ENCODE peak calls at places on chromosomes 11 and 22, in nine cellular contexts. Q is upper lobe of right lung, B is psoas muscle, V is dorsolateral prefrontal cortex, L is fibroblast of lung, M is prostate gland, O is heart left ventricle, F is lower lobe of right lung, D is Panc1. Z is an unnamed sample.
A peak's percentile ranks its signal among the peaks of the same experiment; 100 is the strongest.

GRCh38 chr11:28168718-28169117 is 60.5 kb downstream of the METTL15 start:
- DNase-seq in Q (no peak), B (no peak), V (no peak), L (no peak), M (no peak), O (no peak), F (no peak), D (no peak), Z (no peak)

GRCh38 chr11:92596596-92597317 is 372.1 kb downstream of the FAT3 start:
- DNase-seq in Q (no peak), B (no peak), V (no peak), L (peak; percentile 63), M (no peak), O (no peak), F (no peak), D (no peak), Z (no peak)

GRCh38 chr11:12232819-12233601 is 122.6 kb downstream of the MICAL2 start:
- DNase-seq in Q (no peak), B (no peak), V (no peak), L (peak; percentile 99), M (no peak), O (no peak), F (no peak), D (no peak), Z (peak; percentile 63)

GRCh38 chr11:11382858-11383532 is 29.9 kb upstream of the CSNK2A3 start:
- DNase-seq in Q (no peak), B (no peak), V (no peak), L (no peak), M (no peak), O (no peak), F (no peak), D (no peak), Z (no peak)

GRCh38 chr11:12692238-12693074 is 18.2 kb downstream of the TEAD1 start:
- DNase-seq in Q (peak; percentile 82), B (peak; percentile 79), V (no peak), L (peak; percentile 95), M (peak; percentile 87), O (peak; percentile 92), F (peak; percentile 77), D (peak; percentile 30), Z (peak; percentile 83)

GRCh38 chr11:10349806-10350205 is 44.9 kb downstream of the ADM start:
- DNase-seq in Q (no peak), B (no peak), V (no peak), L (no peak), M (no peak), O (no peak), F (no peak), D (no peak), Z (no peak)

GRCh38 chr11:58127350-58127749 is 2.0 kb upstream of the OR9I1 start:
- DNase-seq in Q (no peak), B (no peak), V (no peak), L (peak; percentile 1), M (no peak), O (no peak), F (no peak), D (no peak), Z (no peak)

GRCh38 chr11:78049348-78049747 is 14.3 kb upstream of the THRSP start:
- DNase-seq in Q (no peak), B (no peak), V (no peak), L (no peak), M (no peak), O (no peak), F (no peak), D (no peak), Z (no peak)

GRCh38 chr22:39308614-39309363 is 10.6 kb downstream of the RPL3 start:
- DNase-seq in Q (no peak), B (peak; percentile 83), V (no peak), L (peak; percentile 90), M (no peak), O (no peak), F (peak; percentile 69), D (no peak), Z (peak; percentile 83)

GRCh38 chr11:119991669-119992068 is 146.2 kb downstream of the TRIM29 start:
- DNase-seq in Q (peak; percentile 51), B (no peak), V (no peak), L (no peak), M (no peak), O (no peak), F (no peak), D (no peak), Z (no peak)

GRCh38 chr11:78460468-78460867 is 42.8 kb upstream of the GAB2 start:
- DNase-seq in Q (no peak), B (no peak), V (no peak), L (peak; percentile 45), M (no peak), O (no peak), F (no peak), D (no peak), Z (no peak)

GRCh38 chr22:25545117-25545516 is 19.4 kb upstream of the GRK3 start:
- DNase-seq in Q (no peak), B (no peak), V (no peak), L (no peak), M (no peak), O (no peak), F (no peak), D (no peak), Z (no peak)

GRCh38 chr11:61968758-61969390 is 1.4 kb upstream of the FTH1 start:
- DNase-seq in Q (peak; percentile 45), B (no peak), V (peak; percentile 11), L (no peak), M (no peak), O (no peak), F (no peak), D (no peak), Z (no peak)

GRCh38 chr11:129973068-129973467 is 29.6 kb downstream of the PRDM10 start:
- DNase-seq in Q (no peak), B (no peak), V (no peak), L (no peak), M (no peak), O (no peak), F (no peak), D (no peak), Z (no peak)

GRCh38 chr11:78228467-78228866 is 39.7 kb downstream of the USP35 start:
- DNase-seq in Q (no peak), B (no peak), V (no peak), L (peak; percentile 41), M (no peak), O (no peak), F (no peak), D (peak; percentile 48), Z (peak; percentile 15)

GRCh38 chr11:57680552-57680874 is 12.6 kb downstream of the ZDHHC5 start:
- DNase-seq in Q (no peak), B (no peak), V (no peak), L (peak; percentile 39), M (no peak), O (no peak), F (no peak), D (no peak), Z (no peak)

DNA sequence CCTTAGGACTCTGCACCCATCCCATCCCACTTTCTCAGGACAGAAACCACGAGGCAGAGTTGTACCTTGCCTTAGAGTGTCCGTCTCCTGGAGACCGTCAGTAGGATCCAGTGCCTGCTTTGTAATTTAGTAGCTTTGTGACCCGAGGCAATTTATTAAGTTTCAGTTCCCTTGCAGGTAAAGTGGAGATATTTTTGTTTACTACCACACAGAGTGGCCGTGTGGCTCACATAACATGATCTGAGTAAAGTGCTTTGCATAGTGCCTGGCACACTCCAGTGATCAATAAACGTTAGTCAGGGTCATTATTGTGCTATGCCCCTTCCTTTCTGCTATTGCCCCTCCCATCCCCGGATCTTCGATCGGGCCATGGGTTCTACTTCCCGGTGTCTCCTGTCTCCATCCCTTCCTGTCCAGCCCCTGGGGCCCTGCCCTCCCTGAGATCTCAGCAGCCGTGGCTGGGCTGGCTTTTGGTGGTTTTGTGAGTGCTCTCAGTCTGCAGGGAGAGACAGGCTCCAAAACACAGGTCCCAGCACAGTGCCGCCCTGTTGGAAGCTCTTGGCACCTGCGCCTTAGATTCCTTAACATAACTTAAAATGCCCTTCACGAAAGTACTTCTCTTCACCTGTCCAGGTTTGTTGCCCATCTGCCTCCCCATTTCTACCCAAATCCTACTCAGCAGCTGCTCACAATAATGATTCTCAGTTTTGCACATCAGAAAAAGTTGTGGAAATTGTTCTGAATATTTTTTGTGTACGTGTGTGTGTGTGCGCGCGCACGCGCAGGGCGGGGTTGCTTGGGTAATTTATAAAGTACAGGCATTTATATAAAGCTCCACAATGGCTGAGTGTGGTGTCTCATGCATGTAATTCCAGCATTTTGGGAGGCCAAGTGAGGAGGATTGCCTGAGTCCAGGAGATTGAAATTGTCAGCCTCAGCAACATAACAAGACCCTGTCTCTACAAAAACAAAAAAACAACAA is 753.7 kb downstream of the NTM start:
- DNase-seq in Q (no peak), B (no peak), V (no peak), L (no peak), M (no peak), O (no peak), F (no peak), D (no peak), Z (no peak)
- TF ChIP-seq CTCF in Q (no peak), B (no peak), V (no peak), L (no peak), M (no peak), O (no peak), F (no peak), D (no peak), Z (no peak)

DNA sequence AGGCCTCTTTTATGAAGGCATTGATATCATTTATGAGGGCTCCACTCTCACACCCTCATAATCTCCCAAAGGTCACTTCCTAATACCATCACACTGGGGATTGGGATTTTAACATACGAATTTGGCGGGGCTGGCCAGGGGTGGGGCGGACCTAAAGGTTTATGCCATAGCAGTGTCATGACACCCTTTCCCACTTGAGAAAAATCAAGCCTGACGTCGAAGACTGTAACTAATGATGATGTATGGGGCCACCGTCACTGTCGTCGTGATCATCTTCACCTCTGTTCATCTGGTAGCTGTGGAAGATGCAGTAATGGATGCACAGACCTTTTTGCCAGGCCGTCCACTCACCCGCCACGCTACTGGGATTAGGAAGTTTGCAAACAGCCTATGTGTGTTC is 912.1 kb downstream of the TBC1D22A start:
- DNase-seq in Q (no peak), B (no peak), V (no peak), L (no peak), M (no peak), O (no peak), F (no peak), D (no peak), Z (no peak)
- H3K4me3 ChIP-seq in Q (no peak overlapping the region), B (no peak overlapping the region), V (no peak overlapping the region), L (no peak overlapping the region), M (no peak overlapping the region), O (no peak overlapping the region), F (no peak overlapping the region), D (no peak overlapping the region), Z (no peak overlapping the region)

DNA sequence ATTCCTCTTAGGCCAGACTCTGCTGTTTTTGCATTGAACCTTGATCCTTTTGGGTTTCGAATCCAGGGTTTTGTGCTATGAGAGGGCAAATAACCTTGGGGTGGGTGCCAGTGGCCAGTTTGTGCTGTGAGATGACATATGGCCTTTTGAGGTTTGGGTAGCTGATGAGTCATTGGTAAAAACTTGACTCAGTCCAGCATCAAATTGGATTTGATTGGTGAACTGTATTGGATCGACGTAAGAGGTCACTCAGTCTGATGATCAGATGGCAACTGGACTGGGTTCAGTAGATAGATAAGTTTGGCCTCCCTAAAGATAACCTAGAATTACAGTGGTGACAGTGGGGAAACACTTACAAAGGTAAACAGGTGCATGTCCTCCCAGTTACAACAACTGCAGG is 41.0 kb upstream of the XKR3 start:
- DNase-seq in Q (no peak), B (no peak), V (no peak), L (no peak), M (no peak), O (no peak), F (no peak), D (no peak), Z (no peak)
- H3K27ac ChIP-seq in Q (no peak overlapping the region), B (no peak overlapping the region), V (no peak overlapping the region), L (no peak overlapping the region), M (no peak overlapping the region), O (no peak overlapping the region), F (no peak overlapping the region), D (no peak overlapping the region), Z (no peak overlapping the region)

GRCh38 chr11:70942593-70942992 is 309.8 kb downstream of the SHANK2 start:
- DNase-seq in Q (no peak), B (no peak), V (no peak), L (no peak), M (no peak), O (no peak), F (no peak), D (no peak), Z (no peak)
- TF ChIP-seq CTCF in Q (peak; percentile 15), B (no peak), V (no peak), L (no peak), M (no peak), O (no peak), F (no peak), D (peak; percentile 71), Z (no peak)

Z was measured in AG04450.